ENCODE peak calls at places on chromosomes 1 and 21, in four cellular contexts. One of them, this sample, is unnamed.

GRCh38 chr1:16158025-16158424 is 2.2 kb upstream of the EPHA2 start:
- DNase-seq in WTC11: no peak
- DNase-seq in K562: no peak
- DNase-seq in HepG2: no peak
- DNase-seq in this sample: no peak

GRCh38 chr1:11273595-11274234 is 717 bp downstream of the UBIAD1 start:
- DNase-seq in WTC11: no peak
- DNase-seq in K562: peak; percentile 40
- DNase-seq in HepG2: no peak
- DNase-seq in this sample: no peak

GRCh38 chr1:182092336-182092735 is 30.8 kb upstream of the ZNF648 start:
- DNase-seq in WTC11: no peak
- DNase-seq in K562: no peak
- DNase-seq in HepG2: no peak
- DNase-seq in this sample: no peak

GRCh38 chr1:182595641-182596240 is 6.7 kb upstream of the RNASEL start:
- DNase-seq in WTC11: peak; percentile 84
- DNase-seq in K562: peak; percentile 72
- DNase-seq in HepG2: peak; percentile 30
- DNase-seq in this sample: peak; percentile 82

GRCh38 chr1:233040494-233040893 is 90.1 kb downstream of the NTPCR start:
- DNase-seq in WTC11: no peak
- DNase-seq in K562: no peak
- DNase-seq in HepG2: no peak
- DNase-seq in this sample: no peak

GRCh38 chr1:206021796-206022365 is 1.8 kb downstream of the CTSE start:
- DNase-seq in WTC11: no peak
- DNase-seq in K562: no peak
- DNase-seq in HepG2: no peak
- DNase-seq in this sample: no peak

GRCh38 chr1:207034998-207035397 is 2.4 kb upstream of the C1orf116 start:
- DNase-seq in WTC11: no peak
- DNase-seq in K562: peak; percentile 51
- DNase-seq in HepG2: no peak
- DNase-seq in this sample: no peak

GRCh38 chr1:169858467-169858866 is 35.2 kb downstream of the SCYL3 start:
- DNase-seq in WTC11: no peak
- DNase-seq in K562: no peak
- DNase-seq in HepG2: no peak
- DNase-seq in this sample: no peak

GRCh38 chr1:9597361-9598315 is 8.9 kb downstream of the TMEM201 start:
- DNase-seq in WTC11: no peak
- DNase-seq in K562: no peak
- DNase-seq in HepG2: no peak
- DNase-seq in this sample: no peak

GRCh38 chr21:17388226-17388625 is 124.6 kb upstream of the CXADR start:
- DNase-seq in WTC11: no peak
- DNase-seq in K562: no peak
- DNase-seq in HepG2: no peak
- DNase-seq in this sample: no peak

GRCh38 chr1:236156512-236157208 is 14.3 kb downstream of the GPR137B start:
- DNase-seq in WTC11: no peak
- DNase-seq in K562: no peak
- DNase-seq in HepG2: no peak
- DNase-seq in this sample: no peak

GRCh38 chr1:99266731-99267130 is 2.4 kb downstream of the PLPPR4 start:
- DNase-seq in WTC11: no peak
- DNase-seq in K562: no peak
- DNase-seq in HepG2: no peak
- DNase-seq in this sample: no peak

GRCh38 chr1:17772580-17773215 is 17.6 kb downstream of the ACTL8 start:
- DNase-seq in WTC11: no peak
- DNase-seq in K562: no peak
- DNase-seq in HepG2: no peak
- DNase-seq in this sample: no peak

GRCh38 chr1:118294817-118295486 is 109.9 kb upstream of the SPAG17 start:
- DNase-seq in WTC11: no peak
- DNase-seq in K562: no peak
- DNase-seq in HepG2: no peak
- DNase-seq in this sample: no peak

DNA sequence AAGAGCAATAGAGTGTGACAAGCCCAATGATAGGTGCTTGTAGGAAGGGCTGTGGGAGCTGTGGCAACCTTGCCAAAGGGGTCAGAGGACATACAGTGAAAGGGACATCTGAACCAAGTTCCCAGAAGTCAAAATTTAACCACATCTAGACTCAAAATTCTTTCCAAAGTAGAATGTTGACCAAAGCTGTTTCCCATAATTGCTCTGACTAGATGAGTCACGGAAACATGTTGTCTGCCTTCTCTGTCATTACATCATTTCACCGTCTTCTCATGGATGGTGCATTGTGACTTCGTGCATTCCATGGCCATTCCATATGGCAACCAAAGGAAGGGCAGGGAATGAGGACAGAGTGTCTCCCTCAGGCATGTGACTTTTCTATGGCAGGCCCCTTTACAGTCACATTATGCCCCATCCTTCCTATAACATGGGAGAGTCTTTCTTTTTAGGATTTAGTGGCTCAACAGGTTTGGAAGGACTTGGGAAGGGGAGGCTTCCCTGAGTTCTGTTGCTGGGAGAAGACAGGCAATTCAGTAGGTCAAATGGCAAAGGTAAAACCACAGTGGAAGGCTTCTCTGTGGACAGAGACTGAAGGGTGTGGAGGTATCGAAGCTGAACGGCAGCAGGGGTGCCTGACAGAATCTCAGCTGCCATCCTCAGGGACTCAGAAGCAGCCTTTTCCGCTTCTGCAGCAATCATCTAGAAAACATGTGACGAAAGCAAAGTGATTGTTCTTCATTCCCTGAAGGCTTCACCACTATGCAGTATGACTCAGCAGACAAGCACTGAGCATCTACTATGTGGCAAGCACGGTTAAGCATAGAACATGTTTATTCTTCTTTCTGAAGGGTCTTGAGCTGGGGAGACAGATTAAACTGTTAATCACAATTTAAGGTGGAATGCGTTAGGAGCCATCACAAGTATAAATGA is 24.7 kb downstream of the NPHS2 start:
- DNase-seq in WTC11: no peak
- DNase-seq in K562: no peak
- DNase-seq in HepG2: peak; percentile 23
- DNase-seq in this sample: no peak
- TF ChIP-seq ELF4 in WTC11: no peak
- TF ChIP-seq ELF4 in K562: no peak
- TF ChIP-seq ELF4 in HepG2: no peak
- TF ChIP-seq ELF4 in this sample: no peak

DNA sequence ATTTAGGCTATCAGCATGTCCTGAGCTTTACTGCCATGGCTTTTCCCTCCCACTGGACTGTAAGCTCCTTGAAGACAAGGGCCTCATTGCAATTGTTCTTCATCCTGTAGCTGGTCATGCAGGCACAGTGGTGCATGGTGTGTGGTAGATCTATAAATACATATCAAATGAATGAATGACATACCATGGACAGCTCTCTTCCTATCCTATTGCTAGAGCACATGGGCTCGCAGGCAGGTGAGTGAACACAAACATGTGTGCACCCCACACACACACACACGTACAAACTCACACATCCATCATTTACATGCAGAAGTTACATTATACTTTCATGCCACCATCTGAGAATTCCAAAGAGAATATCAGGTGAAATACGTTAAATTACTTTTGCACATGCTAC is 172.9 kb upstream of the RUNX1 start:
- DNase-seq in WTC11: no peak
- DNase-seq in K562: no peak
- DNase-seq in HepG2: no peak
- DNase-seq in this sample: no peak
- TF ChIP-seq ELF4 in WTC11: no peak
- TF ChIP-seq ELF4 in K562: no peak
- TF ChIP-seq ELF4 in HepG2: no peak
- TF ChIP-seq ELF4 in this sample: no peak

GRCh38 chr1:237759371-237759770 is 131.4 kb downstream of the ZP4 start:
- DNase-seq in WTC11: no peak
- DNase-seq in K562: no peak
- DNase-seq in HepG2: no peak
- DNase-seq in this sample: no peak
- TF ChIP-seq ELF4 in WTC11: no peak
- TF ChIP-seq ELF4 in K562: no peak
- TF ChIP-seq ELF4 in HepG2: no peak
- TF ChIP-seq ELF4 in this sample: no peak

DNA sequence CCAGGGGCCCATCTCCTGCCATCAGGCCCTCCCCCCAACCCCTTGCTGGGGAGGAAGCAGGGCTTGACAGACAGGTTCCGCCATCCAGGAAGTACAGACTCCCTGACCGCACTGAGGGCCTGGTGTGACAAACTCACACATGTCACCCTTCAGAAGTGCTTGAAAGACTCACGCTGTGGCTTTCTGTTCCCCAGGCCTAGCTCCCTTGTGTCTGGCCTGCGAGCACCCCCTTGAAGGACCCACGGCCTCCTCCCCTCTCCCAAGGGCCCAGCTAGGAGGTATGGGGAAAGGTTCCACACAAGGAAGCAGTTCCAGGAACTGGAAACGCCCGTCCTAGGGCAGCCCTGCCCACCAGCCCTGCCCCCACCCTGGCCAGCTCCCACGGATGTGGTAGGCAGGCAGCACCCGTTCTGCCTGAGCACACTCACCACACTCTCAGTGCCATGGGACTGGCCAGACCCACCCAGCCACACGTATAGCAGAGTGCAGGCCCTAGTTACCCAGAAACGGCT is 26.7 kb downstream of the SLC2A1 start:
- DNase-seq in WTC11: no peak
- DNase-seq in K562: peak; percentile 63
- DNase-seq in HepG2: no peak
- DNase-seq in this sample: no peak
- TF ChIP-seq ELF4 in WTC11: no peak
- TF ChIP-seq ELF4 in K562: no peak
- TF ChIP-seq ELF4 in HepG2: no peak
- TF ChIP-seq ELF4 in this sample: no peak

GRCh38 chr1:160226623-160227022 is 21.4 kb downstream of the PEA15 start:
- DNase-seq in WTC11: no peak
- DNase-seq in K562: no peak
- DNase-seq in HepG2: no peak
- DNase-seq in this sample: no peak
- TF ChIP-seq ELF4 in WTC11: no peak
- TF ChIP-seq ELF4 in K562: no peak
- TF ChIP-seq ELF4 in HepG2: no peak
- TF ChIP-seq ELF4 in this sample: no peak

DNA sequence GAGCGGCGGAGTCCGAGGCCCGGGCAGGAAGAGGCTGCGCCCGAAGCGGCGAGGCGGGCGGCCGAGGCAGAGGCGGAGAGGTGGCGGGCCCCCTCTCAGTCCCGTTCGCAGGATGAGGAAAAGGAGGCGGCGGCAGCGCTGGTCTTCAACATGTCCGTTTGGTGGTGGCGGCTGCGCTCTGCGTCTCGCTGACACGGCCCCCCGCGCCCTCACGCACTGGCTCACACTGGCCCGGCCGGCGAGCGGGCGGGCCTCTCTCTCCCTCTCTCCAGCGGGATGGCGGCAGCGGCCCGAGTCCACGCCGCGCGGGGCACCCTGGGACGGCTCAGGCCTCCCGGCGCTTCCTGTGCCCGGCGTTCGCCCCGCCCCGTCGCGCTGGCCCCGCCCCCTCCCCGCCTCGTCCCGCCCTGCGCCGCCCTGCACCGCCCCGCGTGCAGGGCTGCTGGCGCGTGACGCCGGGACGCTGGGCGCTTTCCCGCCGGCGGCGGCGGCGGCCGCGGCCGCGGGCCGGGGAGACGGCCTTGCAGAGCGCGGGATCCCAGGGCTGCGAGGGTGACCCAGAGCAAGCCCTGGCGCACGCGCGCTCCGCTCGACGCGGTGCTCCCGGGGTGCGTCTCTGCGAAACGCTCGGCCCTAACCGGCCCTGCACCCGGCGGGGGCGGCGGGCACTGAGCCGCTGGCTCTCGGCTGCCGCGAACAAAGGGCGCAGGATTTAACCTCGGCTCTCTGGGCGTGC is at the start of gene SCAF4:
- DNase-seq in WTC11: peak; percentile 84
- DNase-seq in K562: peak; percentile 97
- DNase-seq in HepG2: peak; percentile 77
- DNase-seq in this sample: peak; percentile 98
- TF ChIP-seq ELF4 in WTC11: peak; percentile 58
- TF ChIP-seq ELF4 in K562: no peak
- TF ChIP-seq ELF4 in HepG2: no peak
- TF ChIP-seq ELF4 in this sample: no peak

GRCh38 chr1:228901936-228902681 is 166.8 kb downstream of the RHOU start:
- DNase-seq in WTC11: no peak
- DNase-seq in K562: no peak
- DNase-seq in HepG2: no peak
- DNase-seq in this sample: no peak

GRCh38 chr1:228900099-228900965 is 165.1 kb downstream of the RHOU start:
- DNase-seq in WTC11: no peak
- DNase-seq in K562: no peak
- DNase-seq in HepG2: no peak
- DNase-seq in this sample: no peak

GRCh38 chr1:228902781-228903572 is 167.7 kb downstream of the RHOU start:
- DNase-seq in WTC11: no peak
- DNase-seq in K562: no peak
- DNase-seq in HepG2: peak; percentile 91
- DNase-seq in this sample: no peak

GRCh38 chr1:228899421-228899956 is 164.2 kb downstream of the RHOU start:
- DNase-seq in WTC11: no peak
- DNase-seq in K562: no peak
- DNase-seq in HepG2: no peak
- DNase-seq in this sample: no peak

DNA sequence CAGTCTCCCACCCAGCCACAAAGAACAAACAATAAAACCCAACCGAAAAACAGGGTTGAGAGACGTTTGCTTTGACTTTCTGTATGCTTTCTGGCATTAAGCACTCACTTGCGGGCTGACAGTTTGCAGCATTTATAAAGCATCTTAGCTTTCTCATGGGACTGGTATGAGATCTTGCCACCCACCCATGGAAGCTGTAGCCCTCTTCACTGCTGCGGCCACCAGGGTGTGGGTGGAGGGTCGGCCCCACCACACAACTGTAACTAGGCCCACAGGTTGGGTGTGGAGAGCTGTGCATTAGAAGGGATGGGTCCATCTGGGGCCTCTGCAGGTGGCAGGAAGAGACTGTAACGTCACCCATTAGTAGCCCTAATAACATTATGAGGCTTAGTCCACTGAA is 165.7 kb downstream of the RHOU start:
- DNase-seq in WTC11: no peak
- DNase-seq in K562: no peak
- DNase-seq in HepG2: no peak
- DNase-seq in this sample: no peak
- TF ChIP-seq ELF4 in WTC11: no peak
- TF ChIP-seq ELF4 in K562: no peak
- TF ChIP-seq ELF4 in HepG2: no peak
- TF ChIP-seq ELF4 in this sample: no peak

DNA sequence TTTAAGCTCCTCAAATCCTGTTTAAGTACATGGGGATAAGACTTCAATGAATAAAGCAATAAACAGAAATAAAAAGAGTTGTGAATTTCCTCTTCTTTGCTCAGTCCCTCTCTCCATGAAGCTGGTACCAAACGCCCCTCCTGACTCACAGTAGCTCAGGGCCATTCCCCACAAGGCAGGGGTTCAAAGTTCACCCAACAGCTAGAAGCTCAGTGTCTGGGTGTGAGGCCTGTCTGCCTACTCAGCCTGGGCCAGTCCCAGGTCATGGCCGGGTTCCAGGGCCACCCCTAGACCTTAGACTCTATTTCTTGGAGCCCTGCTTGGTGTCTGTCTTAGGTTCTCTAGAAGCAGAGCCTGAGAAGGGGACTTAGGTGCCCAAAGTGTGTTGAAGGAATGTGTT is 251.5 kb downstream of the GRIK3 start:
- DNase-seq in WTC11: no peak
- DNase-seq in K562: no peak
- DNase-seq in HepG2: peak; percentile 72
- DNase-seq in this sample: no peak
- TF ChIP-seq ELF4 in WTC11: no peak
- TF ChIP-seq ELF4 in K562: no peak
- TF ChIP-seq ELF4 in HepG2: no peak
- TF ChIP-seq ELF4 in this sample: no peak

This sample was measured in HEK293T.